ENCODE peak calls at places on chromosome 7, in seven cellular contexts. One of them, this sample, is unnamed.

GRCh38 chr7:43071604-43072003 is 40.8 kb upstream of the HECW1 start:
- DNase-seq in skeletal muscle cell: no peak
- DNase-seq in fibroblast of pulmonary artery: peak
- DNase-seq in astrocyte: no peak
- DNase-seq in gastrocnemius medialis: no peak
- DNase-seq in brain microvascular endothelial cell: no peak
- DNase-seq in BJ: no peak
- DNase-seq in this sample: no peak

GRCh38 chr7:25288536-25289283 is 60.4 kb upstream of the NPVF start:
- DNase-seq in skeletal muscle cell: no peak
- DNase-seq in brain microvascular endothelial cell: no peak
- DNase-seq in BJ: no peak
- DNase-seq in astrocyte: no peak
- DNase-seq in gastrocnemius medialis: no peak
- DNase-seq in fibroblast of pulmonary artery: no peak
- DNase-seq in this sample: no peak

GRCh38 chr7:20114463-20114862 is 102.7 kb downstream of the MACC1 start:
- DNase-seq in BJ: no peak
- DNase-seq in astrocyte: no peak
- DNase-seq in fibroblast of pulmonary artery: peak
- DNase-seq in brain microvascular endothelial cell: peak
- DNase-seq in gastrocnemius medialis: peak
- DNase-seq in skeletal muscle cell: no peak
- DNase-seq in this sample: no peak

GRCh38 chr7:98174334-98175259 is 36.6 kb upstream of the BHLHA15 start:
- DNase-seq in skeletal muscle cell: no peak
- DNase-seq in fibroblast of pulmonary artery: no peak
- DNase-seq in brain microvascular endothelial cell: no peak
- DNase-seq in BJ: no peak
- DNase-seq in gastrocnemius medialis: peak
- DNase-seq in astrocyte: no peak
- DNase-seq in this sample: no peak

GRCh38 chr7:75872073-75872782 is 6.6 kb upstream of the RHBDD2 start:
- DNase-seq in BJ: no peak
- DNase-seq in brain microvascular endothelial cell: no peak
- DNase-seq in astrocyte: no peak
- DNase-seq in gastrocnemius medialis: no peak
- DNase-seq in fibroblast of pulmonary artery: no peak
- DNase-seq in skeletal muscle cell: no peak
- DNase-seq in this sample: no peak

GRCh38 chr7:3300221-3300650 is 816 bp upstream of the SDK1 start:
- DNase-seq in gastrocnemius medialis: peak
- DNase-seq in fibroblast of pulmonary artery: no peak
- DNase-seq in brain microvascular endothelial cell: peak
- DNase-seq in BJ: no peak
- DNase-seq in skeletal muscle cell: no peak
- DNase-seq in astrocyte: peak
- DNase-seq in this sample: no peak

GRCh38 chr7:105932835-105933477 is 30.1 kb upstream of the CDHR3 start:
- DNase-seq in gastrocnemius medialis: no peak
- DNase-seq in BJ: peak
- DNase-seq in astrocyte: peak
- DNase-seq in brain microvascular endothelial cell: no peak
- DNase-seq in skeletal muscle cell: peak
- DNase-seq in fibroblast of pulmonary artery: peak
- DNase-seq in this sample: no peak

GRCh38 chr7:100048680-100049079 is 894 bp upstream of the ZSCAN21 start:
- DNase-seq in BJ: no peak
- DNase-seq in brain microvascular endothelial cell: no peak
- DNase-seq in skeletal muscle cell: no peak
- DNase-seq in fibroblast of pulmonary artery: no peak
- DNase-seq in gastrocnemius medialis: no peak
- DNase-seq in astrocyte: no peak
- DNase-seq in this sample: no peak

GRCh38 chr7:42932861-42933591 is 850 bp downstream of the MRPL32 start:
- DNase-seq in gastrocnemius medialis: no peak
- DNase-seq in BJ: no peak
- DNase-seq in astrocyte: no peak
- DNase-seq in fibroblast of pulmonary artery: peak
- DNase-seq in skeletal muscle cell: no peak
- DNase-seq in brain microvascular endothelial cell: no peak
- DNase-seq in this sample: no peak

GRCh38 chr7:24767878-24768569 is 10.8 kb upstream of the GSDME start:
- DNase-seq in brain microvascular endothelial cell: no peak
- DNase-seq in gastrocnemius medialis: no peak
- DNase-seq in skeletal muscle cell: no peak
- DNase-seq in astrocyte: no peak
- DNase-seq in BJ: no peak
- DNase-seq in fibroblast of pulmonary artery: no peak
- DNase-seq in this sample: no peak

GRCh38 chr7:44152971-44153947 is 12.1 kb upstream of the MYL7 start:
- DNase-seq in brain microvascular endothelial cell: no peak
- DNase-seq in skeletal muscle cell: no peak
- DNase-seq in astrocyte: no peak
- DNase-seq in gastrocnemius medialis: no peak
- DNase-seq in BJ: no peak
- DNase-seq in fibroblast of pulmonary artery: no peak
- DNase-seq in this sample: no peak

GRCh38 chr7:129864042-129864441 is 88.7 kb downstream of the UBE2H start:
- DNase-seq in fibroblast of pulmonary artery: peak
- DNase-seq in gastrocnemius medialis: no peak
- DNase-seq in skeletal muscle cell: no peak
- DNase-seq in BJ: no peak
- DNase-seq in astrocyte: peak
- DNase-seq in brain microvascular endothelial cell: no peak
- DNase-seq in this sample: no peak

GRCh38 chr7:34916267-34916666 is 121.0 kb downstream of the DPY19L1 start:
- DNase-seq in brain microvascular endothelial cell: no peak
- DNase-seq in skeletal muscle cell: no peak
- DNase-seq in BJ: no peak
- DNase-seq in fibroblast of pulmonary artery: no peak
- DNase-seq in astrocyte: no peak
- DNase-seq in gastrocnemius medialis: no peak
- DNase-seq in this sample: no peak

GRCh38 chr7:32336726-32337125 is 153.5 kb downstream of the LSM5 start:
- DNase-seq in skeletal muscle cell: no peak
- DNase-seq in gastrocnemius medialis: no peak
- DNase-seq in brain microvascular endothelial cell: no peak
- DNase-seq in astrocyte: no peak
- DNase-seq in BJ: no peak
- DNase-seq in fibroblast of pulmonary artery: no peak
- DNase-seq in this sample: no peak

GRCh38 chr7:155247479-155248365 is 50.0 kb upstream of the INSIG1 start:
- DNase-seq in BJ: no peak
- DNase-seq in astrocyte: no peak
- DNase-seq in fibroblast of pulmonary artery: no peak
- DNase-seq in gastrocnemius medialis: no peak
- DNase-seq in skeletal muscle cell: no peak
- DNase-seq in brain microvascular endothelial cell: no peak
- DNase-seq in this sample: no peak

GRCh38 chr7:2191026-2191425 is 41.7 kb downstream of the MAD1L1 start:
- DNase-seq in gastrocnemius medialis: no peak
- DNase-seq in skeletal muscle cell: no peak
- DNase-seq in BJ: no peak
- DNase-seq in brain microvascular endothelial cell: no peak
- DNase-seq in astrocyte: peak
- DNase-seq in fibroblast of pulmonary artery: no peak
- DNase-seq in this sample: no peak

GRCh38 chr7:2468227-2468626 is 8.0 kb downstream of the GRIFIN start:
- DNase-seq in BJ: no peak
- DNase-seq in skeletal muscle cell: no peak
- DNase-seq in gastrocnemius medialis: no peak
- DNase-seq in fibroblast of pulmonary artery: no peak
- DNase-seq in brain microvascular endothelial cell: no peak
- DNase-seq in astrocyte: no peak
- DNase-seq in this sample: no peak

GRCh38 chr7:80277434-80278427 is 143.1 kb downstream of the GNAI1 start:
- DNase-seq in skeletal muscle cell: no peak
- DNase-seq in fibroblast of pulmonary artery: peak
- DNase-seq in BJ: peak
- DNase-seq in gastrocnemius medialis: no peak
- DNase-seq in brain microvascular endothelial cell: peak
- DNase-seq in astrocyte: peak
- DNase-seq in this sample: peak
- H3K4me3 ChIP-seq in skeletal muscle cell: no peak
- H3K4me3 ChIP-seq in fibroblast of pulmonary artery: no peak
- H3K4me3 ChIP-seq in BJ: no peak
- H3K4me3 ChIP-seq in gastrocnemius medialis: no peak
- H3K4me3 ChIP-seq in brain microvascular endothelial cell: no peak
- H3K4me3 ChIP-seq in astrocyte: no peak
- H3K4me3 ChIP-seq in this sample: no peak

DNA sequence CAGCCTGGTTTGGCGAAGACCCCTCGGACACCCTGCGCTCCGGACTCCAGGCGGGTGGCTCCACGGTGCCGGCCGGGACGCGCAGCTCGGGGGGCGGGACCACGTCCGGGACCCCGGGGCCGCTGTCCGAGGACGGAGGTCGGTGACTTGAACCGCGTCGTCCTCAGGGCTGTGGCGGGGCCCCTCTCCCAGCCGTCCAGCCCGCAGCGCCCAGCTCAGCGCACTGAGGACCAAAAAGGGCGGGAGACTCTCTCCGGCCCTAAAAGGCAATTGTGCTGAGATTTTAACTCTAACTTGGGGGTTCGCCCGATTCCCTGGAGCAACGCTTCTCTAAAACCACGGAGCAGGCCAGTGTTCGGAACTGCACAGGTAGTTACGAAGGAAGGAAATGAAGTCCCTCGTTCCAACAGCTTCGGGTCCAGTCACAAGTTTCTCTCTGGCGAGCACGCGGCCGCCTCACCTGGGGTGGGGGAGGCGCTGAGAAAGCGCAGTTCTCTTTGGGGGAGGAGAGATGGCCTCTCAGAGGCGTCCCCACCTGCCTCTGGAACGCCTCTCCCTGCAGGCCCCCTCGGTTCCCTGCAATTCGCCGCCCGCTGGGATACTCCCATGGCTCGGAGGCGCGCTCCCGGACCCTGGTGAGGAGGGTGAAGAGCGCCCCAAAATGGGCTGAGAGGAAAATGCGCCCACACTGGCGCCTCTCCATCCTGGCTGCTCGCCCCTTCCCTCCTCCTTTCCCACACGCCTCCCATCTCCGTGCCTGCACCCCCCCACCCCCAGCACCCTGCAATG is 352.7 kb downstream of the DNAJB6 start:
- DNase-seq in skeletal muscle cell: no peak
- DNase-seq in fibroblast of pulmonary artery: no peak
- DNase-seq in brain microvascular endothelial cell: no peak
- DNase-seq in BJ: no peak
- DNase-seq in astrocyte: no peak
- DNase-seq in gastrocnemius medialis: no peak
- DNase-seq in this sample: no peak
- H3K4me3 ChIP-seq in skeletal muscle cell: no peak
- H3K4me3 ChIP-seq in fibroblast of pulmonary artery: no peak
- H3K4me3 ChIP-seq in brain microvascular endothelial cell: peak
- H3K4me3 ChIP-seq in BJ: peak
- H3K4me3 ChIP-seq in astrocyte: peak
- H3K4me3 ChIP-seq in gastrocnemius medialis: peak
- H3K4me3 ChIP-seq in this sample: no peak

GRCh38 chr7:128363261-128363721 is 1.8 kb upstream of the PRRT4 start:
- DNase-seq in brain microvascular endothelial cell: no peak
- DNase-seq in skeletal muscle cell: no peak
- DNase-seq in gastrocnemius medialis: no peak
- DNase-seq in BJ: no peak
- DNase-seq in fibroblast of pulmonary artery: no peak
- DNase-seq in astrocyte: no peak
- DNase-seq in this sample: no peak
- H3K4me3 ChIP-seq in brain microvascular endothelial cell: no peak
- H3K4me3 ChIP-seq in skeletal muscle cell: no peak
- H3K4me3 ChIP-seq in gastrocnemius medialis: no peak
- H3K4me3 ChIP-seq in BJ: no peak
- H3K4me3 ChIP-seq in fibroblast of pulmonary artery: no peak
- H3K4me3 ChIP-seq in astrocyte: no peak
- H3K4me3 ChIP-seq in this sample: no peak

GRCh38 chr7:131908719-131909118 is 352.3 kb upstream of the PODXL start:
- DNase-seq in brain microvascular endothelial cell: no peak
- DNase-seq in skeletal muscle cell: no peak
- DNase-seq in BJ: no peak
- DNase-seq in fibroblast of pulmonary artery: no peak
- DNase-seq in gastrocnemius medialis: no peak
- DNase-seq in astrocyte: no peak
- DNase-seq in this sample: no peak
- H3K4me3 ChIP-seq in brain microvascular endothelial cell: no peak
- H3K4me3 ChIP-seq in skeletal muscle cell: no peak
- H3K4me3 ChIP-seq in BJ: no peak
- H3K4me3 ChIP-seq in fibroblast of pulmonary artery: no peak
- H3K4me3 ChIP-seq in gastrocnemius medialis: no peak
- H3K4me3 ChIP-seq in astrocyte: no peak
- H3K4me3 ChIP-seq in this sample: no peak

GRCh38 chr7:48011952-48012351 is 17.0 kb downstream of the SUN3 start:
- DNase-seq in brain microvascular endothelial cell: no peak
- DNase-seq in gastrocnemius medialis: no peak
- DNase-seq in skeletal muscle cell: no peak
- DNase-seq in astrocyte: no peak
- DNase-seq in BJ: no peak
- DNase-seq in fibroblast of pulmonary artery: no peak
- DNase-seq in this sample: no peak
- H3K4me3 ChIP-seq in brain microvascular endothelial cell: no peak
- H3K4me3 ChIP-seq in gastrocnemius medialis: no peak
- H3K4me3 ChIP-seq in skeletal muscle cell: no peak
- H3K4me3 ChIP-seq in astrocyte: no peak
- H3K4me3 ChIP-seq in BJ: no peak
- H3K4me3 ChIP-seq in fibroblast of pulmonary artery: no peak
- H3K4me3 ChIP-seq in this sample: no peak

This sample was measured in kidney epithelial cell.